ENCODE peak calls at places on chromosomes 16 and 17, in seven cellular contexts. M is left ventricle myocardium inferior, Y is breast epithelium, E is adrenal gland, A is pancreas, Q is AG04450, D is lower lobe of right lung. T is an unnamed sample. For H3K9me3, the result is how much of the 10 kb centered on the place peaks cover.

GRCh38 chr16:15796885-15797284 is 59.9 kb downstream of the MYH11 start:
- DNase-seq in M (no peak), Y (no peak), E (no peak), A (no peak), Q (no peak), D (no peak), T (no peak)

GRCh38 chr17:83099570-83100181 is 20.3 kb downstream of the METRNL start:
- DNase-seq in M (no peak), Y (no peak), E (peak), A (peak), Q (no peak), D (no peak), T (peak)

GRCh38 chr17:2053380-2054261 is 1.3 kb upstream of the HIC1 start:
- DNase-seq in M (peak), Y (peak), E (peak), A (no peak), Q (no peak), D (peak), T (peak)

GRCh38 chr16:80273635-80274538 is 266.9 kb upstream of the DYNLRB2 start:
- DNase-seq in M (no peak), Y (no peak), E (no peak), A (no peak), Q (peak), D (no peak), T (no peak)

GRCh38 chr17:60392845-60393702 is 1.1 kb upstream of the USP32 start:
- DNase-seq in M (no peak), Y (no peak), E (peak), A (peak), Q (no peak), D (peak), T (peak)

GRCh38 chr16:3138342-3138741 is 3.5 kb downstream of the ZNF213 start:
- DNase-seq in M (no peak), Y (no peak), E (no peak), A (no peak), Q (no peak), D (peak), T (peak)

GRCh38 chr16:86826931-86827330 is 248.6 kb downstream of the FOXL1 start:
- DNase-seq in M (no peak), Y (no peak), E (no peak), A (no peak), Q (no peak), D (no peak), T (no peak)

GRCh38 chr16:81514041-81514559 is 69.5 kb downstream of the CMIP start:
- DNase-seq in M (no peak), Y (no peak), E (no peak), A (no peak), Q (no peak), D (no peak), T (no peak)

GRCh38 chr17:47694818-47695663 is 1.1 kb downstream of the TBKBP1 start:
- DNase-seq in M (peak), Y (no peak), E (peak), A (peak), Q (no peak), D (peak), T (peak)

GRCh38 chr17:80034977-80035686 is 540 bp downstream of the TBC1D16 start:
- DNase-seq in M (no peak), Y (no peak), E (peak), A (peak), Q (no peak), D (peak), T (peak)

GRCh38 chr17:17752822-17753448 is 71.7 kb downstream of the RAI1 start:
- DNase-seq in M (no peak), Y (no peak), E (no peak), A (no peak), Q (no peak), D (no peak), T (no peak)

GRCh38 chr17:80347948-80348351 is 67.0 kb upstream of the ENDOV start:
- DNase-seq in M (no peak), Y (peak), E (no peak), A (no peak), Q (no peak), D (no peak), T (no peak)

GRCh38 chr17:44760474-44761308 is 1.9 kb downstream of the ADAM11 start:
- DNase-seq in M (no peak), Y (no peak), E (no peak), A (no peak), Q (no peak), D (no peak), T (no peak)

GRCh38 chr16:86710602-86710950 is 132.2 kb downstream of the FOXL1 start:
- DNase-seq in M (no peak), Y (no peak), E (no peak), A (no peak), Q (no peak), D (no peak), T (no peak)

GRCh38 chr16:63789603-63790002 is 1332.3 kb downstream of the CDH11 start:
- DNase-seq in M (no peak), Y (no peak), E (no peak), A (no peak), Q (no peak), D (no peak), T (no peak)
- H3K9me3 ChIP-seq in M (under half), Y (under half), E (under half), A (under half), Q (under half), D (under half), T (under half)

DNA sequence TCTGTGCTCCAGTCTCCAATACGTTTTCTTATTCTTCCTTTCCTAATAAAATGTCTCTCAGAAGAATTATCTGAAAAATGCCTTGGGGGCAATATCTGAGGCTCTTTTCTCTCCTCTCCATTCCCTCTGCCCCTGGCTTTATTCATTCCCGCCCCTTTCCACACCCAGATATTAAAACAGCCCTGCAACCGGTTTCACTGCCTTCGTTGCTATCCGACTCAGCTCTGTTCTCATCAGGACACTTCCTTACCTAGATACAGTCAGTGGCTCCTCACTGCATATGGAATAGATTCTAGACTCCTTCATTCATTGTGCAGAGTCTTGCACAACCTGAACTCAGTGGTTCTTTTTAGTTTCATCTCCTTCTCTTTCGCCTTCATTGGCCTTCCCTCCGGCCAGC is 52.0 kb upstream of the TEKT3 start:
- DNase-seq in M (no peak), Y (no peak), E (no peak), A (no peak), Q (no peak), D (no peak), T (no peak)
- H3K9me3 ChIP-seq in M (under half), Y (under half), E (under half), A (under half), Q (under half), D (under half), T (under half)

DNA sequence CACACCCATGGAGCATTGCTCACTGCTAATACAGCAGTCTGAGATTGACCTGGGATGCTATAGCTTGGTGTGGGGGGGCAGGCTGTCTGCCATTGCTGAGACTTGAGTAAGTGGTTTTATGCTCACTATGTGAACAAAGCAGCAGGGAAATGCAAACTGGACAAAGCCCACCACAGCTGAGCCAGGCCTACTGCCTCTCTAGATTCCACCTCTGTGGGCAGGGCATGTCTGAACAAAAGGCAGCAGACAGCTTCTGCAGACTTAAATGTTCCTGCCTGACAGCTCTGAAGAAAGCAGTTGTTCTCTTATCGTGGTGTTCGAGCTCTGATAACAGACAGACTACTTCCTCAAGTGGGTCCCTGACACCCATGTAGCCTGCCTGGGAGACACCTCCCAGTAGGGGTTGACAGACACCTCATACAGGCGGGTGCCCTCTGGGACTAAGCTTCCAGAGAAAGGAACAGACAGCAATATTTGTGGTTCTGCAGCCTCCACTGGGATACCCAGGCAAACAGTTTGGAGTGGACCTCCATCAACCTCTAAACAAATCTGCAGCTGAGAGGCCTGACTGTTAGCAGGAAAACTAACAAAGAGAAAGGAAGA is 2204.8 kb downstream of the TP53TG3F start:
- DNase-seq in M (no peak), Y (no peak), E (no peak), A (no peak), Q (no peak), D (no peak), T (no peak)
- H3K9me3 ChIP-seq in M (under half), Y (under half), E (under half), A (under half), Q (under half), D (under half), T (half or more)

GRCh38 chr16:35706901-35707300 is 2247.5 kb downstream of the TP53TG3F start:
- DNase-seq in M (no peak), Y (no peak), E (no peak), A (no peak), Q (no peak), D (no peak), T (no peak)
- H3K9me3 ChIP-seq in M (under half), Y (under half), E (under half), A (under half), Q (under half), D (under half), T (half or more)

GRCh38 chr16:35724551-35724950 is 2265.1 kb downstream of the TP53TG3F start:
- DNase-seq in M (no peak), Y (no peak), E (no peak), A (no peak), Q (no peak), D (no peak), T (no peak)
- H3K9me3 ChIP-seq in M (under half), Y (under half), E (under half), A (under half), Q (under half), D (under half), T (half or more)

GRCh38 chr16:35733278-35733965 is 2274.0 kb downstream of the TP53TG3F start:
- DNase-seq in M (no peak), Y (no peak), E (no peak), A (no peak), Q (no peak), D (no peak), T (no peak)

GRCh38 chr16:35733971-35734702 is 2274.7 kb downstream of the TP53TG3F start:
- DNase-seq in M (no peak), Y (no peak), E (no peak), A (no peak), Q (no peak), D (no peak), T (no peak)

GRCh38 chr16:35731341-35732040 is 2272.1 kb downstream of the TP53TG3F start:
- DNase-seq in M (no peak), Y (no peak), E (no peak), A (no peak), Q (no peak), D (no peak), T (no peak)

GRCh38 chr16:35732046-35732810 is 2272.8 kb downstream of the TP53TG3F start:
- DNase-seq in M (no peak), Y (no peak), E (no peak), A (no peak), Q (no peak), D (no peak), T (no peak)

GRCh38 chr16:35730251-35730650 is 2270.8 kb downstream of the TP53TG3F start:
- DNase-seq in M (no peak), Y (no peak), E (no peak), A (no peak), Q (no peak), D (no peak), T (no peak)
- H3K9me3 ChIP-seq in M (under half), Y (under half), E (under half), A (under half), Q (half or more), D (under half), T (half or more)

GRCh38 chr16:848510-849253 is 48.1 kb upstream of the GNG13 start:
- DNase-seq in M (no peak), Y (no peak), E (no peak), A (no peak), Q (no peak), D (no peak), T (no peak)

GRCh38 chr16:851209-851810 is 50.8 kb upstream of the GNG13 start:
- DNase-seq in M (no peak), Y (no peak), E (no peak), A (no peak), Q (no peak), D (no peak), T (no peak)

GRCh38 chr16:851871-852270 is 51.3 kb upstream of the GNG13 start:
- DNase-seq in M (no peak), Y (no peak), E (no peak), A (no peak), Q (no peak), D (no peak), T (no peak)

GRCh38 chr16:852451-853185 is 52.1 kb upstream of the GNG13 start:
- DNase-seq in M (no peak), Y (no peak), E (no peak), A (no peak), Q (no peak), D (no peak), T (no peak)

GRCh38 chr16:850668-851067 is 50.1 kb upstream of the GNG13 start:
- DNase-seq in M (no peak), Y (no peak), E (no peak), A (no peak), Q (no peak), D (no peak), T (no peak)
- H3K9me3 ChIP-seq in M (under half), Y (under half), E (under half), A (under half), Q (half or more), D (under half), T (under half)

GRCh38 chr17:36048061-36048460 is 16.0 kb upstream of the CCL18 start:
- DNase-seq in M (no peak), Y (no peak), E (no peak), A (no peak), Q (no peak), D (no peak), T (no peak)

GRCh38 chr17:36049643-36050042 is 14.4 kb upstream of the CCL18 start:
- DNase-seq in M (no peak), Y (no peak), E (no peak), A (no peak), Q (no peak), D (no peak), T (no peak)
- H3K9me3 ChIP-seq in M (half or more), Y (under half), E (under half), A (under half), Q (under half), D (under half), T (under half)

GRCh38 chr16:63850979-63851378 is 1270.9 kb downstream of the CDH11 start:
- DNase-seq in M (no peak), Y (no peak), E (no peak), A (no peak), Q (no peak), D (no peak), T (no peak)

GRCh38 chr16:63856537-63856936 is 1265.3 kb downstream of the CDH11 start:
- DNase-seq in M (no peak), Y (no peak), E (no peak), A (no peak), Q (no peak), D (peak), T (no peak)
- H3K9me3 ChIP-seq in M (under half), Y (under half), E (under half), A (under half), Q (under half), D (under half), T (under half)